ENCODE peak calls at places on chromosomes 12 and 14, in four cellular contexts. L, W, R and U are unnamed samples.

GRCh38 chr12:95412826-95413311 is 61.1 kb upstream of the METAP2 start:
- DNase-seq in W (no peak), L (no peak), R (no peak), U (peak)

GRCh38 chr14:65255583-65256443 is 153.5 kb upstream of the MAX start:
- DNase-seq in R (peak), W (no peak), L (peak), U (peak)

GRCh38 chr14:82080319-82080718 is 546.7 kb upstream of the SEL1L start:
- DNase-seq in R (no peak), L (no peak), W (no peak), U (no peak)

GRCh38 chr14:100476012-100476822 is 111.0 kb downstream of the BEGAIN start:
- DNase-seq in W (peak), R (peak), L (no peak), U (peak)

GRCh38 chr12:109598428-109598854 is 24.8 kb downstream of the MVK start:
- DNase-seq in R (no peak), W (no peak), L (peak), U (no peak)

GRCh38 chr12:85310456-85311076 is 30.5 kb downstream of the ALX1 start:
- DNase-seq in R (no peak), W (no peak), L (no peak), U (peak)

GRCh38 chr12:79988368-79988767 is 53.5 kb upstream of the PPP1R12A start:
- DNase-seq in W (no peak), L (no peak), R (no peak), U (no peak)

GRCh38 chr14:50772361-50772760 is 58.6 kb downstream of the NIN start:
- DNase-seq in L (no peak), R (no peak), W (no peak), U (no peak)

GRCh38 chr14:64855732-64856527 is 23.8 kb downstream of the SPTB start:
- DNase-seq in W (no peak), L (no peak), R (no peak), U (no peak)

GRCh38 chr12:86613306-86613705 is 357.1 kb upstream of the MGAT4C start:
- DNase-seq in R (no peak), W (no peak), L (no peak), U (no peak)

GRCh38 chr14:72782182-72782508 is 111.8 kb downstream of the DPF3 start:
- DNase-seq in R (no peak), W (no peak), L (no peak), U (no peak)

GRCh38 chr12:58248599-58248998 is 307.2 kb downstream of the ATP23 start:
- DNase-seq in W (no peak), R (no peak), L (no peak), U (no peak)

GRCh38 chr12:32418903-32419519 is 19.7 kb downstream of the FGD4 start:
- DNase-seq in W (no peak), R (no peak), L (no peak), U (no peak)

GRCh38 chr14:59208224-59208814 is 19.9 kb downstream of the DAAM1 start:
- DNase-seq in R (no peak), L (no peak), W (peak), U (no peak)

GRCh38 chr12:7581609-7582008 is 78.0 kb upstream of the CD163 start:
- DNase-seq in R (no peak), W (no peak), L (no peak), U (no peak)

GRCh38 chr14:99603471-99603933 is 505 bp downstream of the CCDC85C start:
- DNase-seq in W (no peak), R (no peak), L (no peak), U (no peak)

GRCh38 chr12:127716181-127716580 is 550.8 kb upstream of the TMEM132C start:
- DNase-seq in L (no peak), R (no peak), W (no peak), U (no peak)

GRCh38 chr12:6917491-6918231 is 3.3 kb downstream of the ENO2 start:
- DNase-seq in L (no peak), W (no peak), R (no peak), U (no peak)

GRCh38 chr14:65462411-65462810 is 49.9 kb downstream of the FUT8 start:
- DNase-seq in R (no peak), L (no peak), W (no peak), U (no peak)

GRCh38 chr12:93750056-93750455 is 72.9 kb downstream of the CRADD start:
- DNase-seq in L (no peak), W (no peak), R (no peak), U (no peak)

GRCh38 chr12:68972570-68972969 is 39.6 kb upstream of the CPM start:
- DNase-seq in W (no peak), L (no peak), R (peak), U (no peak)

GRCh38 chr12:3641428-3641883 is 111.5 kb downstream of the CRACR2A start:
- DNase-seq in L (no peak), R (no peak), W (no peak), U (no peak)

GRCh38 chr12:114703060-114703493 is 19.1 kb upstream of the TBX3 start:
- DNase-seq in W (no peak), R (peak), L (no peak), U (no peak)

GRCh38 chr14:104746071-104746545 is 6.8 kb upstream of the SIVA1 start:
- DNase-seq in W (no peak), L (no peak), R (no peak), U (no peak)

GRCh38 chr12:94674835-94675234 is 24.5 kb upstream of the TMCC3 start:
- DNase-seq in W (no peak), L (no peak), R (no peak), U (no peak)

GRCh38 chr12:94841171-94841570 is 162.3 kb downstream of the NDUFA12 start:
- DNase-seq in L (no peak), W (no peak), R (no peak), U (no peak)

GRCh38 chr14:55071870-55072640 is 20.6 kb downstream of the MAPK1IP1L start:
- DNase-seq in R (no peak), L (no peak), W (no peak), U (no peak)

GRCh38 chr12:118874698-118875548 is 106.4 kb upstream of the SRRM4 start:
- DNase-seq in L (no peak), R (no peak), W (peak), U (no peak)

GRCh38 chr14:75991753-75992152 is 6.2 kb downstream of the IFT43 start:
- DNase-seq in W (no peak), L (no peak), R (no peak), U (no peak)

GRCh38 chr12:75774309-75775052 is 257.1 kb downstream of the PHLDA1 start:
- DNase-seq in W (no peak), L (no peak), R (no peak), U (no peak)

GRCh38 chr14:39342768-39343167 is 89.5 kb downstream of the FBXO33 start:
- DNase-seq in R (no peak), W (no peak), L (no peak), U (no peak)

GRCh38 chr12:57735952-57736742 is 2.4 kb downstream of the AGAP2 start:
- DNase-seq in R (peak), W (peak), L (peak), U (no peak)

GRCh38 chr12:120469450-120470149 is at the start of gene SRSF9:
- DNase-seq in L (peak), R (peak), W (peak), U (peak)

GRCh38 chr12:120467439-120467838 is 2.1 kb downstream of the SRSF9 start:
- DNase-seq in R (no peak), W (no peak), L (no peak), U (no peak)

GRCh38 chr12:120468846-120469449 is 600 bp downstream of the SRSF9 start:
- DNase-seq in R (no peak), W (peak), L (peak), U (no peak)

GRCh38 chr12:120466560-120467315 is 2.8 kb downstream of the SRSF9 start:
- DNase-seq in R (peak), L (peak), W (no peak), U (peak)

GRCh38 chr12:120468271-120468845 is 1.2 kb downstream of the SRSF9 start:
- DNase-seq in L (peak), R (peak), W (no peak), U (no peak)
- TF ChIP-seq ELF1 in L (no peak), R (no peak), W (no peak), U (no peak)

DNA sequence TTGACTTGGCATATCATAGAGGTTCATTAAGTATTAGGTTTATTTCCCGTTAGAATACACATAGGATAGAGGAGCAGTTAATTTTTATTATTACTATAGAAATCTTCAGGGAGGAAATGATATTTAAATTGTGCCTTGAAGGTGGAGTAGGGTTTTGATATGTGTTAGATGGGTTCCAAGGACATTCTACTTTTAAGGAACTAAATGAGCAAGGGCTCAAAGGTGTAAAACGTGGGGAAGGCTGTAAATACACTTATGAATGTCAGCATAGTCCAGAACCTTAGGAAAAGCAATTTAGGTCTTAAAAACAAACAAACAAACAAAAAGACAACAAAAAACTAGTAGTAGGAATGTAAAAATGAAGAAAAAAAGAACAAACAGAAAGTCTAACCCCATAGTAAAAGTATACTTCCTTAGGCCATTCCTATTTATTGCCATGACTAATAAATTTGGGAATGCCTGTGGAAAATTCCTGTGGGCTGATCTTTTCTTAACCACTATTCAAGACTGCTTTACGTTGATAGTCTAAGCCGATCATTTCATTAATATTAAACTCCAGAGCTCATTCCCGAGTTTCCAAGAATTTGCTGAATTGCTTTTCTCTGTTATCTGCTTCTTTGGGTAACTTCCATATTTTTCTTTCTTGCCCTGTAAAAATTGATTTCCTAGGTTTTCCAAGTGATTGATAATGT is 180.3 kb downstream of the RAD51B start:
- DNase-seq in R (no peak), W (no peak), L (no peak), U (peak)
- TF ChIP-seq SIN3A in R (no peak), W (no peak), L (no peak), U (no peak)

DNA sequence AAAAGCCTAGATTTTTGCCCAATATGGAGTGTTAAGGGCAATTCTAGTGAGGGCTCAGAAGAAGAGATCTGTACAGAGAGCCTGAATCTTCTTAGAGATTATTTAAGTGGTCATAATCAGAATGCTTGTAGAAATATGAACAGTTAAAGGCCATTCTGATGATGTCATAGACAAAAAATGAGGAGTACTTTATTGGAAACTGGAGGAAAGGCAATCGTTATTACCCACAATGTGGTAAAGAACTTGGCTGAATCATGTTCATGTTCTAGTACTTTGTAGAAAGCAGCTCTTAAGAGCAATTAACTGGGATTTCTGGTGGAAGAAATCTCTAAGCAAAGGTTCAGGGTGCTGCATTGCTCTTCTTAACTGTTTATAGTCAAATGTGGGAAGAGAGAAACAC is 36.4 kb upstream of the SYT10 start:
- DNase-seq in W (no peak), R (no peak), L (no peak), U (no peak)
- TF ChIP-seq ELF1 in W (no peak), R (no peak), L (no peak), U (no peak)

GRCh38 chr12:104177663-104178501 is 37.7 kb upstream of the TXNRD1 start:
- DNase-seq in L (peak), R (peak), W (peak), U (peak)
- TF ChIP-seq SIN3A in L (peak), R (no peak), W (no peak), U (no peak)

DNA sequence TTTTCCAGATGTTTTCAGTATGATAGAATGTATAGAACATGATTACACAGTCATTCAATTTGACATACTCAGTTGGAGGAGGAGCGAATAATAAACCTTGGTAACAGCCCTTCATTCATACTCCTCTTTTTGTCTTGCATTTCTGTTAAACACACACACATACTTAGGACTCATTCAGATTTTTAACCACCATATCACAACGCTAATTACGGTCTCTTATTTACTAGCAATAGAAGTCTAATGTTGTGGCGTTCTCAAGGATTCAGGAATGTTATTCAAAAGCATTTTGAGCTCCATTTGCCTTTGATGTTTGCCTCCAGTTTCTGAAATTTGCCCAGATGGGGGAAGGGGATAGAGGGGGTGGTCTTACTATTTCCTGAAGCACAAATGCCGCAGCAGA is 227.1 kb downstream of the FBXL14 start:
- DNase-seq in R (peak), L (no peak), W (no peak), U (no peak)
- TF ChIP-seq ELF1 in R (no peak), L (no peak), W (no peak), U (no peak)

DNA sequence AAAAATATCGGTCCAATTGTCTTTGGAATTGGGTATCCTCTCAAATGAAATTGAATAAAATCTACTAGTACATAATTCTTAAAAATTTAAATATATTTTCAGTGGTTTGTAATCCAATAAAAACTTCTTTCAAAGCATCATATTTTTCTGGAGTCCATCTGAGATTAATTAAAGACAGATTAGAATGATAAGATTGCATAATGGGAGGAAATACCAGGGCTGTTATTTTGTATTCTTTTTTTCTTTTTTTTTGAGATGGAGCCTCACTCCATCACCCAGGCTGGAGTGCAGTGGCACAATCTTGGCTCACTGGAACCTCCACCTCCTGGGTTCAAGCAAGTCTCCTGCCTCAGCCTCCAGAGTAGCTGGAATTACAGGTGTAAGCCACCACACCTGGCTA is 103.8 kb downstream of the TMTC3 start:
- DNase-seq in R (no peak), W (no peak), L (no peak), U (no peak)
- TF ChIP-seq SIN3A in R (no peak), W (no peak), L (no peak), U (no peak)

DNA sequence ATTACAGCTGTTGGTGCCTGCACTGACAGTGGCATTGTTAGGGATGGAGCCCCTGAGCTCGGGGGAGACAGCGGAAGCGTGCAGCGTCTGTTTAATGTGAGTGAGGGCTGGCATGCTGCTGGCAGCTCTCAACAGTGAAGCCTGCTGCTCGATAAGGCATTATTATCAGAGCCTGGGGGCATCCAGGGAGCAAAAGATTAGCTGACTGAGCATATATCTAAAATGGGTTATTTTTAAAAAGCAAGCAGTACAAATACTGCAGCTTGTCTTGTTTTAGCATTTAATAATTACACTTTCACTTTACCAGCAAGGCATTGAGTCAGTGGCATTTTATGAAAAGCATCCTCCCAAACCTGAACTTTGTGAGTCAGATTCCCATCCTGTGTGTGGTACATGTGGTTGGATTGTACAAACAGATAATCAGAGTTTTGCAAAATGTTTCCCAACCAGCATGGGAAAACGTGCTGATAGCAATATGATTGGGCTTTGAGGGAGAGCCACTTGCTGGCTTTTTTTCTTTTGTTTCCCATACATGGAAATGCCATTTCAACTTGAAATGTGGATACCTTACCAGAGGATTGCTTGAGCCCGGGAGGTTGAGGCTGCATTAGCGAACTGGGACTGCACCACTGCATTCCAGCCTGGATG is 150.8 kb downstream of the PRKCH start:
- DNase-seq in W (no peak), R (peak), L (peak), U (no peak)
- TF ChIP-seq ELF1 in W (no peak), R (no peak), L (peak), U (no peak)

GRCh38 chr12:96774501-96775256 is 132.4 kb upstream of the NEDD1 start:
- DNase-seq in R (no peak), W (no peak), L (no peak), U (no peak)
- TF ChIP-seq SIN3A in R (no peak), W (no peak), L (no peak), U (no peak)

GRCh38 chr12:106140223-106140986 is 1.7 kb upstream of the NUAK1 start:
- DNase-seq in R (no peak), L (no peak), W (no peak), U (no peak)
- TF ChIP-seq ELF1 in R (no peak), L (no peak), W (no peak), U (no peak)

GRCh38 chr14:21163721-21164120 is 7.9 kb upstream of the OR5AU1 start:
- DNase-seq in L (no peak), R (no peak), W (no peak), U (no peak)

GRCh38 chr14:21171128-21171527 is 15.3 kb upstream of the OR5AU1 start:
- DNase-seq in R (no peak), L (no peak), W (no peak), U (no peak)

GRCh38 chr14:21169587-21169986 is 13.7 kb upstream of the OR5AU1 start:
- DNase-seq in W (no peak), R (no peak), L (no peak), U (no peak)

GRCh38 chr14:21168055-21168454 is 12.2 kb upstream of the OR5AU1 start:
- DNase-seq in R (no peak), W (no peak), L (no peak), U (no peak)
- TF ChIP-seq SIN3A in R (no peak), W (no peak), L (no peak), U (no peak)